ENCODE peak calls at places on chromosomes 7 and 10, in ten cellular contexts. I is body of pancreas; V is IMR-90; O is astrocyte; Z is dorsolateral prefrontal cortex; M is CD8-positive, alpha-beta T cell; L is neural progenitor cell; A is GM23338; T is AG04450; F is esophagus squamous epithelium. P is an unnamed sample.

GRCh38 chr10:123331438-123331837 is 177.2 kb downstream of the BUB3 start:
- DNase-seq in I (no peak), V (peak), O (peak), Z (peak), M (no peak), L (no peak), A (no peak), T (no peak), F (no peak), P (no peak)

GRCh38 chr10:86752311-86752710 is 4.1 kb upstream of the BMPR1A start:
- DNase-seq in I (no peak), V (no peak), O (no peak), Z (no peak), M (no peak), L (no peak), A (no peak), T (no peak), F (no peak), P (no peak)

GRCh38 chr10:31679931-31680330 is 248.7 kb downstream of the ARHGAP12 start:
- DNase-seq in I (no peak), V (no peak), O (no peak), Z (no peak), M (no peak), L (no peak), A (no peak), T (no peak), F (no peak), P (no peak)

GRCh38 chr7:121633186-121633585 is 237.1 kb upstream of the FAM3C start:
- DNase-seq in I (no peak), V (no peak), O (no peak), Z (no peak), M (no peak), L (no peak), A (no peak), T (no peak), F (no peak), P (no peak)

GRCh38 chr10:13206546-13207443 is 27.4 kb downstream of the UCMA start:
- DNase-seq in I (no peak), V (peak), O (peak), Z (no peak), M (no peak), L (peak), A (peak), T (peak), F (no peak), P (no peak)

GRCh38 chr10:60235001-60235400 is 154.7 kb downstream of the ANK3 start:
- DNase-seq in I (no peak), V (peak), O (peak), Z (peak), M (no peak), L (no peak), A (no peak), T (no peak), F (no peak), P (no peak)

GRCh38 chr10:133141144-133141962 is 18.7 kb upstream of the KNDC1 start:
- DNase-seq in I (no peak), V (no peak), O (no peak), Z (no peak), M (no peak), L (no peak), A (no peak), T (no peak), F (no peak), P (no peak)

GRCh38 chr7:30470783-30471182 is 7.8 kb downstream of the NOD1 start:
- DNase-seq in I (no peak), V (peak), O (peak), Z (no peak), M (no peak), L (no peak), A (no peak), T (no peak), F (no peak), P (no peak)

GRCh38 chr10:77073066-77073960 is 564.3 kb downstream of the KCNMA1 start:
- DNase-seq in I (peak), V (peak), O (no peak), Z (no peak), M (no peak), L (no peak), A (no peak), T (no peak), F (no peak), P (no peak)

GRCh38 chr7:97001656-97002554 is 3.4 kb upstream of the DLX6 start:
- DNase-seq in I (no peak), V (no peak), O (no peak), Z (no peak), M (no peak), L (peak), A (peak), T (no peak), F (no peak), P (peak)

GRCh38 chr7:154308928-154309327 is 256.7 kb downstream of the DPP6 start:
- DNase-seq in I (no peak), V (no peak), O (no peak), Z (no peak), M (no peak), L (no peak), A (no peak), T (no peak), F (no peak), P (no peak)

GRCh38 chr10:58400609-58401008 is 15.4 kb downstream of the TFAM start:
- DNase-seq in I (no peak), V (peak), O (peak), Z (no peak), M (no peak), L (no peak), A (no peak), T (no peak), F (no peak), P (no peak)

GRCh38 chr10:111338798-111339197 is 262.0 kb downstream of the ADRA2A start:
- DNase-seq in I (no peak), V (no peak), O (no peak), Z (peak), M (no peak), L (no peak), A (no peak), T (no peak), F (no peak), P (no peak)

GRCh38 chr7:75971961-75972763 is 22.2 kb downstream of the TMEM120A start:
- DNase-seq in I (no peak), V (no peak), O (no peak), Z (no peak), M (no peak), L (peak), A (peak), T (no peak), F (no peak), P (peak)

GRCh38 chr10:66239062-66239461 is 686.8 kb upstream of the LRRTM3 start:
- DNase-seq in I (no peak), V (no peak), O (no peak), Z (no peak), M (no peak), L (no peak), A (no peak), T (no peak), F (no peak), P (no peak)

GRCh38 chr10:35992107-35992506 is 350.0 kb upstream of the FZD8 start:
- DNase-seq in I (no peak), V (no peak), O (no peak), Z (no peak), M (no peak), L (no peak), A (no peak), T (no peak), F (no peak), P (no peak)

DNA sequence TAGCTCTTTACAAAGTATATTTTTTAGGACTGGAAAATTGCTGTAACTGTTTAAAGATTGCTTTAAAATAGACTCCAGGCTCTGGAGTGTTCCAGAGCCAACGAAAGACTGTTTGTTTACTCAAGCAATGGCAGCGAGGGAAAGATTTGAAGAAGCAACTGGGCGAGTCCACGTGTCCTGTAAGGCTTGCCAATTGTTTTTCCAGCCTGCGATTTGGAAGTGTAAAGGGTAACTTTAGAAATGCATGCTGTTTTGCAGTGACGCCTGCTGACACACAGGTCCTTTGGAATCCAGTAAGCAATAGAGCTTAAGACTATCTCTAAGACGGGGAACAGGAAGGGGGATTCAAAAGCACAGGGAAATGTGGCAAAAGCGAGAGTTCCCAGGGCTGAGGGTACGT is 55.8 kb downstream of the TACC2 start:
- DNase-seq in I (peak), V (peak), O (peak), Z (no peak), M (no peak), L (peak), A (peak), T (no peak), F (no peak), P (no peak)
- H3K27ac ChIP-seq in I (peak), V (no peak), O (no peak), Z (no peak), M (no peak), L (peak), A (peak), T (no peak), F (no peak), P (no peak)

DNA sequence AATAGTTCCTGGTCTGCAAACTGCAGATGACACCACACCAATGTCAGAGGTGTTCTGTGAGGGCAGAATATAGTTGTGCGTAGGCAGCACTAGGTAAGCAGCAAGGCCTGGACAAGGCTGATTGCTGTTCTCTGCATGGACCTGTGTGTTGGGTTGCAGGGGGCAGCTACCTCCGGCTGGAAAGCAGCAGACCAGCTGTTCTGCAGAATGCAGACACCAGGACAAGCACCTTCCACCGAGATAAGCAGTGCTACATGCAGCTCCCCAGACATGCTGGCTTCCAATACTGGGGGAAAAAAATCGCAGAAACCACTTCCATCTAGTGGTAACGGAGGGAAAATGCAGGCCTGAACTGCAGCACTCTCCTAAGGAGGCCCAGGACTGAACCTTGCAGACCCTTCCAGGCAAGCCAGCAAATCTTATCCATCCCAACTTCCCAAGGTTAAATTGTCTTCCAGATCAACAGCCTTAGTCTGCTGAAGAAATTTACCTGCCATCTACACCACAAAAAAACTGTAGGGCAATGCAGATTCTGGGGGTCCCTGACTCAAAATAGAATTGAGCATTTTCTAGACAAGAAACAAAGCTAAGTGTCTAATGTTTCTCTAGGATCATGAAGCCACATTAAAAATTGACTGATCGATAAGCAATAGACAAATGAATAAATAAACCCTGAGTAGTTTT is 50.5 kb upstream of the COBL start:
- DNase-seq in I (peak), V (peak), O (peak), Z (peak), M (no peak), L (peak), A (peak), T (no peak), F (no peak), P (peak)
- H3K4me3 ChIP-seq in I (no peak), V (no peak), O (no peak), Z (no peak), M (no peak), L (no peak), A (no peak), T (no peak), F (no peak), P (no peak)

GRCh38 chr7:130614449-130614848 is 54.1 kb downstream of the COPG2 start:
- DNase-seq in I (no peak), V (no peak), O (no peak), Z (no peak), M (no peak), L (no peak), A (no peak), T (no peak), F (no peak), P (no peak)
- H3K27ac ChIP-seq in I (no peak), V (no peak), O (no peak), Z (no peak), M (no peak), L (no peak), A (no peak), T (no peak), F (no peak), P (no peak)

GRCh38 chr7:3381073-3381685 is 80.1 kb downstream of the SDK1 start:
- DNase-seq in I (no peak), V (no peak), O (no peak), Z (no peak), M (no peak), L (peak), A (peak), T (no peak), F (no peak), P (no peak)
- H3K4me3 ChIP-seq in I (no peak), V (no peak), O (no peak), Z (no peak), M (no peak), L (no peak), A (peak), T (no peak), F (no peak), P (no peak)

GRCh38 chr7:74475987-74476350 is 22.3 kb downstream of the GTF2IRD1 start:
- DNase-seq in I (no peak), V (no peak), O (no peak), Z (no peak), M (no peak), L (no peak), A (no peak), T (no peak), F (no peak), P (peak)
- H3K27ac ChIP-seq in I (peak), V (no peak), O (no peak), Z (no peak), M (no peak), L (no peak), A (no peak), T (no peak), F (peak), P (no peak)

DNA sequence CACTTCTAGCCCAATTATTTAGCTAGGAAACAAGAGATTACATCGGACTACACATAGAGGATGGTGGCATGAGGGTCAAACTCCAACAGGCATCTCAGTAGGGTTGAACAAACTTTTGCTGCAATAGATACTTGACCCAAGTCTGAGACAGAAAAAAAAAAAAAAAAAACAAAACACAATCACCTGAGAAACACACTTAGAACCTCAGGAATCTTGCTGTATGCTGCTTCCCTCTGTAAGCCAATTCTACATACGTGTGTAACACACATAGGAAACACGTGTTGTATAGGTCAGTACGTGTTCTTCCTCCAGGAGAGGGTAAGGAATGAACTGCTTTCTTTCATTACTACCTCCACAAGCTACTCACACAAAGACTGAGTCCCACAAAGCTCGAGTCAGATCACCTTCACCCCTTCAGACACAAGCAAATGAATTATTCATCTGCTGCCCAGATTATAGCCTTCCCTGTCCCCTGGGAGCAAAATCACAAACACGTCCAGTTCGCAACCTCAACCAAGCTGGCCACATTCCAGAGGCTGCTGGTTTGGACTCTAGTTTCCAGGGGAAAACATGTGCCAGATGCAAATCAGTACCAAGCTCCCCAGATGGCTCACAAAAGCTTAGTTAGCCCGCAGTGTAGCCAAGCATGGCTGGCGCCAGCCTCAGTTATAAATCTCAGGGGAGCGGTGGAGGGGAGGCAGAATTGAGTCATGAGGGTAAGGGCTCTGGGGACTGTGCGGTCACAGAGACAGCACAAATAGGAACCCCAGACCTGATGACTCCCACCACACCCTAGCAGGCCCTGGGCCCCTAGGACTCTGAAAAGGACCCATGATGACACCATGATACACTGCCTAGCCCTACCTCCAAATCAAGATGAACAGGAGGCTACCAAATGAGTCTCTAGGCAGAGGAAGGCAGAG is 15.1 kb downstream of the PSAP start:
- DNase-seq in I (peak), V (peak), O (peak), Z (peak), M (no peak), L (peak), A (no peak), T (no peak), F (peak), P (no peak)
- H3K4me3 ChIP-seq in I (no peak), V (no peak), O (no peak), Z (peak), M (no peak), L (no peak), A (no peak), T (no peak), F (no peak), P (no peak)